ENCODE peak calls at places on chromosomes 4 and X, in ten cellular contexts. Z is fibroblast of lung, I is MM.1S, A is LoVo, G is bronchial epithelial cell, E is GDM1, K is AG20443, Q is SK-N-SH, N is uterus, X is M059J. V is an unnamed sample.

GRCh38 chr4:163554870-163555465 is 60.5 kb downstream of the TMA16 start:
- DNase-seq in I (peak), A (peak), Q (peak), N (no peak), G (peak), K (peak), X (no peak), Z (peak), E (no peak), V (no peak)

GRCh38 chr4:169089004-169089403 is 78.9 kb upstream of the CBR4 start:
- DNase-seq in X (no peak), G (no peak), Z (no peak), K (no peak), Q (no peak), E (no peak), A (no peak), I (no peak), N (no peak), V (no peak)

GRCh38 chr4:68407868-68408190 is 39.4 kb upstream of the TMPRSS11E start:
- DNase-seq in E (no peak), N (no peak), G (no peak), A (no peak), X (no peak), I (no peak), K (no peak), Q (no peak), Z (no peak), V (no peak)

GRCh38 chr4:108980455-108981239 is 217.8 kb upstream of the ETNPPL start:
- DNase-seq in Z (no peak), X (no peak), E (no peak), A (no peak), Q (no peak), K (no peak), N (no peak), G (no peak), I (no peak), V (no peak)

GRCh38 chrX:118038614-118039365 is 77.8 kb downstream of the KLHL13 start:
- DNase-seq in G (peak), X (no peak), I (no peak), E (no peak), N (no peak), Q (no peak), Z (peak), A (no peak), K (no peak), V (no peak)

GRCh38 chr4:36392049-36392448 is 110.6 kb downstream of the DTHD1 start:
- DNase-seq in Q (no peak), Z (no peak), N (no peak), E (no peak), G (peak), X (no peak), K (no peak), I (no peak), A (no peak), V (no peak)

GRCh38 chr4:81069706-81070331 is 39.3 kb downstream of the BMP3 start:
- DNase-seq in X (peak), G (peak), A (peak), N (peak), E (peak), Q (peak), I (peak), Z (peak), K (peak), V (peak)

GRCh38 chrX:47293106-47293505 is 60.3 kb downstream of the USP11 start:
- DNase-seq in Z (no peak), K (no peak), E (no peak), A (peak), N (no peak), Q (no peak), X (no peak), I (no peak), G (peak), V (no peak)

GRCh38 chrX:100424012-100424411 is 13.9 kb upstream of the PCDH19 start:
- DNase-seq in I (no peak), E (no peak), Z (no peak), N (no peak), G (peak), X (peak), A (no peak), K (no peak), Q (no peak), V (peak)

GRCh38 chrX:133454525-133455323 is 39.4 kb upstream of the GPC4 start:
- DNase-seq in E (no peak), Q (no peak), K (no peak), I (no peak), G (no peak), N (no peak), X (no peak), A (no peak), Z (no peak), V (peak)

GRCh38 chrX:1178580-1179057 is 33.8 kb downstream of the CRLF2 start:
- DNase-seq in I (no peak), K (no peak), A (no peak), Q (no peak), N (no peak), E (no peak), G (peak), X (peak), Z (no peak), V (no peak)